ENCODE peak calls at places on chromosomes 7 and 10, in five cellular contexts. K is pancreas, W is mucosa of descending colon, P is colonic mucosa, A is adipocyte. H is an unnamed sample.

GRCh38 chr7:134750083-134751062 is 29.1 kb upstream of the CALD1 start:
- DNase-seq in P (peak; percentile 62), A (peak; percentile 66), W (no peak), K (peak; percentile 63), H (peak; percentile 32)

GRCh38 chr10:47369251-47369894 is 14.7 kb downstream of the ZNF488 start:
- DNase-seq in P (no peak), A (no peak), W (no peak), K (peak; percentile 31), H (no peak)

GRCh38 chr10:61754553-61755540 is 92.1 kb downstream of the CABCOCO1 start:
- DNase-seq in W (no peak), P (no peak), A (peak; percentile 21), K (no peak), H (no peak)

GRCh38 chr7:71752171-71752935 is 620.4 kb downstream of the GALNT17 start:
- DNase-seq in A (peak; percentile 29), K (peak; percentile 95), P (peak; percentile 45), W (no peak), H (peak; percentile 80)

GRCh38 chr7:16688249-16688648 is 42.3 kb downstream of the BZW2 start:
- DNase-seq in W (no peak), P (no peak), K (no peak), A (no peak), H (no peak)

GRCh38 chr10:31940839-31941653 is 12.4 kb upstream of the ARHGAP12 start:
- DNase-seq in K (no peak), P (peak; percentile 44), W (peak; percentile 62), A (peak; percentile 97), H (peak; percentile 83)

GRCh38 chr7:1024331-1024761 is 20.0 kb upstream of the GPR146 start:
- DNase-seq in W (peak; percentile 60), K (no peak), A (no peak), P (no peak), H (no peak)

GRCh38 chr10:61841338-61841875 is 60.1 kb upstream of the ARID5B start:
- DNase-seq in P (no peak), A (no peak), K (no peak), W (no peak), H (no peak)

GRCh38 chr10:114391599-114391998 is 12.7 kb downstream of the AFAP1L2 start:
- DNase-seq in P (no peak), K (no peak), W (no peak), A (no peak), H (no peak)

GRCh38 chr10:70773965-70774809 is 11.0 kb downstream of the TBATA start:
- DNase-seq in W (no peak), A (no peak), K (peak; percentile 44), P (no peak), H (no peak)

GRCh38 chr7:76281706-76282343 is 20.6 kb upstream of the HSPB1 start:
- DNase-seq in W (no peak), K (no peak), A (no peak), P (no peak), H (no peak)

GRCh38 chr7:28083159-28083997 is 97.2 kb downstream of the JAZF1 start:
- DNase-seq in P (no peak), A (peak; percentile 95), W (no peak), K (no peak), H (peak; percentile 46)

GRCh38 chr7:145957160-145957890 is 159.3 kb upstream of the CNTNAP2 start:
- DNase-seq in W (no peak), P (no peak), K (no peak), A (no peak), H (no peak)

GRCh38 chr7:103705542-103705941 is 259.5 kb upstream of the SLC26A5 start:
- DNase-seq in K (no peak), P (no peak), W (no peak), A (no peak), H (no peak)

GRCh38 chr10:112217413-112218390 is 34.1 kb upstream of the GPAM start:
- DNase-seq in A (no peak), K (no peak), W (no peak), P (no peak), H (no peak)

GRCh38 chr7:14888904-14889482 is 13.6 kb downstream of the DGKB start:
- DNase-seq in W (no peak), K (no peak), A (no peak), P (no peak), H (peak; percentile 3)

GRCh38 chr10:44382131-44382858 is 2.6 kb downstream of the CXCL12 start:
- DNase-seq in A (no peak), W (no peak), P (no peak), K (no peak), H (no peak)

DNA sequence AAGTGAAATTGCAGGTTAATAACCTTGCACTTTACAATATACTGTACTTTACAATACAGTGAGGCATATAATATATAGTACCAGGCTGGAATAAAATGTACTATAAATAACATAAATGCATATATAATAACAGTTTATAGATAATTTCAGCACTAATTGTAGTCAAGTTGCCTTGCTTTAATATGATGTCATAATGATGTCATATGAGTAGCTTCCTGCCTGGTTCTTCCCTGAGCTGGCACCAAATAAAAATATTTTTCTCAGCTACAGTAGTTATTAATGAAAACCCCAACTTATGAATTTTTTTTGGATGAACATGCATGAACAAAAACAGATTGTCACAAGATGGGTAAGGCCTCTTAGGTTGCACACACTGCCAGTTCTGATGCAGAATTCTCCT is 816.7 kb downstream of the XPNPEP1 start:
- DNase-seq in P (no peak), A (no peak), W (no peak), K (no peak), H (no peak)
- H3K4me1 ChIP-seq in P (no peaks in the 10 kb centered on the region), A (no peaks in the 10 kb centered on the region), W (no peaks in the 10 kb centered on the region), K (no peaks in the 10 kb centered on the region), H (no peaks in the 10 kb centered on the region)

DNA sequence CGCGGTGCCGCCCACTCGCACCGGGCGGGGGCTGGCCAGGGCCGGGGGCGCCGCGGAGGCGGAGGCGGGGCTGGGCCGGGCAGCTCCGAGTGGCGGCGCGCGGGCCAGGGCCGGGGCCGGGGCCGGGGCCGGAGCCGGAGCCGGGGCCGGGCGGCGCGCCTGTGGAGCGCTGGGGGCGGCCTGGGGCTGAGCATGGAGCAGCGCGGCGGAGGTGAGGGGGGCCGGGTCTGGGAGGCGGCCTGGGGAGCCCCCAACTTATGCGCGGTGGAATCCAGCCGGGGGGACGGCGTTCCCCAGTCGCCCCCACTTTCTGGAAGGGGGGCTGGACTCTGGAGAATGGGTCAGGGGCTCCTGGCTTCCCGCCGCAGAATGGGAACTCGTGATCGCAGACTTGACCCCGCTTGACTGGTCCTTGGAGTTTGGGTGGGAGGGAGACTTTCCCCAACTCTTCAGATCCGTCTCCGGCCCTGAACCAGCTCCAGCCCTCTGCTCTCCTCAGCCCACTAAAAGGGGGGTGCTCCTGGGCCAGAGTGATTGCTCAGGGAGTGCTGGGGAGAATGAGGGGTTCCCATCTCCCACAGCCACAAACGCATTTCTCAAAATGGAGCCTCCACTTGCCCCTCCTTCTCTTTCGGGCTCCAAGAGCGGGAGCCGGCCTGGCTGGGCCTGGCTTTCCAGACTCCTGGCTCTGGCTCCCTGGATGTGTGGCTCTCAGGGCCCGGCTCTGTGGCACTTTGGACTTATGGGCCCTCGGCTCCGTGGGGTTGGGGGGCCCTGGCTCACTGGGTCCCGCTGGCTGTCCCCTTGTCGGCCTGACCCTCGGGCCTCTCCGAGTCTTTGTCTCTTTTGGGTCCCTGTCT is at the start of gene LZTS2:
- DNase-seq in P (no peak), K (peak; percentile 67), A (peak; percentile 67), W (no peak), H (peak; percentile 64)
- H3K4me1 ChIP-seq in P (peaks cover 21% of the 10 kb centered on the region), K (no peaks in the 10 kb centered on the region), A (peaks cover 50% of the 10 kb centered on the region), W (peaks cover 18% of the 10 kb centered on the region), H (peaks cover 35% of the 10 kb centered on the region)

DNA sequence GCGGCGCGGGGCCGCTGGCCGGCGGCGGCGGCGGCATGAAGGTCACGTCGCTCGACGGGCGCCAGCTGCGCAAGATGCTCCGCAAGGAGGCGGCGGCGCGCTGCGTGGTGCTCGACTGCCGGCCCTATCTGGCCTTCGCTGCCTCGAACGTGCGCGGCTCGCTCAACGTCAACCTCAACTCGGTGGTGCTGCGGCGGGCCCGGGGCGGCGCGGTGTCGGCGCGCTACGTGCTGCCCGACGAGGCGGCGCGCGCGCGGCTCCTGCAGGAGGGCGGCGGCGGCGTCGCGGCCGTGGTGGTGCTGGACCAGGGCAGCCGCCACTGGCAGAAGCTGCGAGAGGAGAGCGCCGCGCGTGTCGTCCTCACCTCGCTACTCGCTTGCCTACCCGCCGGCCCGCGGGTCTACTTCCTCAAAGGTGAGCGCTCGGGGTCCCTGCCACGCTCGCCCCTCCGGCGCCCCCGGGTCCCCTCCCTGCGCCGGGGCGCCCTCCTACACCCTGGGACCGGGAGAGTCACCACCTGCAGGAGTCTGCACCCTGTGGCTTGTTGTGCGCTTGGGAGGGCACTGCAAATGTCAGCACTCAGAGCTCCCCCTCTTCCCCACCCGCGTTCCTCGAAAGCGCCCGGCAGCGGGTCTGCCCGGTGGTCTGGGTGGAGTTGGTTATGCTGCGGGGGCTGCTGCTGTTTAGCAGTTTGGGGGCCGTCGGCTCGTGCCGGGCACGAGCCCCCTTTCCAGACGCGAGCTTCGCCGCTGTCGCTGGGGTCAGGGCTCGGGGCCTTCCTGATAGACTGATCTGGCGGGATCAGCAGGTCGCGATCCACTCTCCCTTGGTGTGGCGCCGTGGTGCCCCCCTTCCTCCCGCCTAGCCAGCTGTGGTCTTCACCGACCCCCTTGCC is 627 bp downstream of the DUSP5 start:
- DNase-seq in W (peak; percentile 79), P (peak; percentile 42), K (peak; percentile 78), A (peak; percentile 77), H (peak; percentile 78)
- H3K4me1 ChIP-seq in W (peaks cover 15% of the 10 kb centered on the region), P (peaks cover 7% of the 10 kb centered on the region), K (peaks cover 6% of the 10 kb centered on the region), A (peaks cover 54% of the 10 kb centered on the region), H (peaks cover 38% of the 10 kb centered on the region)

DNA sequence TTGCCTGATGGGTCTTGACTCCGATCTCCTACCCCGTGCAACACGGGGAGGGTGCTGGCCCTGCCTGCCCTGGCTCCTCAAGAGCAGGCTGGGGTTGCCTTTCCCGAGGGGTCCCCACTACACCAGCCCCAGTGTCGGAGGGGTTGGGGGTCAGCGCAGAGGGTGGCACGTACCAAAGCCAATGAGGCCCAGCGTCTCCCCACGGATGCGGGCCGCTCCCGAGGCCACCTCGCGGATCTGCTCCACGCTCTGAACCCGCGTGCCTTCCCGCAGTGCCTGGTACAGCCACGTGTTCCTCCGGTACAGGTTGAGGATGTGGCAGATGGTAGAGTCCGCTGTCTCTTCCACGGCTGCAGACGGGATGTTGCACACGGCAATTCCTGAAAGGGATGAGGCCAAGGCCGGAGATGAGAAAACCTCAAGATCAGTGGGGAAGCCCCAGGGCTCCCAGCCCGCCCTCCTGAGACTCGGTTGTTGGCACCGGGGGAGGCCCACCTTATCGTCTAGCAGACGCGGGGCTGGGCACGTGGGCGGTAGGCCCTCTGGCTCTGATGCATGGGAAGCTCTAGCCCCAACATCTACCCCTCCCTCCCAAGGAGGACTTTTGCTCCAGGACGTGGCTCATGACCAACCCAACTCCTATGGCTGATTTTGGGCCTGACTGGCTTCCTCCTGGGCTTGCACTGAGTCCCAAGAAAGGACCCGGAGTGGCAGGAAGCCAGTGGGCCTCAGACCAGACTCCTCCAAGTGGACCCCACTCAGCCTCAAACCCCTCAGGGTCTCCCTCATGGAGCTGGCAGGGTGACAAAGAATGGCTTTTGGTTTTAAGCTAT is 56.1 kb downstream of the ZRANB1 start:
- DNase-seq in P (peak; percentile 16), A (no peak), K (no peak), W (peak; percentile 45), H (no peak)
- H3K4me1 ChIP-seq in P (no peaks in the 10 kb centered on the region), A (peaks cover 15% of the 10 kb centered on the region), K (peaks cover 11% of the 10 kb centered on the region), W (no peaks in the 10 kb centered on the region), H (no peaks in the 10 kb centered on the region)

GRCh38 chr10:11538834-11539190 is 72.6 kb downstream of the USP6NL start:
- DNase-seq in A (no peak), W (no peak), K (no peak), P (no peak), H (no peak)
- H3K4me1 ChIP-seq in A (peaks cover 12% of the 10 kb centered on the region), W (no peaks in the 10 kb centered on the region), K (no peaks in the 10 kb centered on the region), P (no peaks in the 10 kb centered on the region), H (peaks cover 6% of the 10 kb centered on the region)

GRCh38 chr7:102094311-102094710 is 192.4 kb upstream of the SH2B2 start:
- DNase-seq in A (peak; percentile 79), W (no peak), K (no peak), P (peak; percentile 18), H (no peak)
- H3K4me1 ChIP-seq in A (no peaks in the 10 kb centered on the region), W (peaks cover 34% of the 10 kb centered on the region), K (no peaks in the 10 kb centered on the region), P (no peaks in the 10 kb centered on the region), H (peaks cover 43% of the 10 kb centered on the region)

H was measured in hepatocyte.